ENCODE peak calls at places on chromosomes 5 and 9, in six cellular contexts. C, U, J, N, F and M are unnamed samples.

GRCh38 chr9:22308177-22308576 is 138.4 kb upstream of the DMRTA1 start:
- DNase-seq in J (no peak), C (no peak), F (no peak), U (peak), N (no peak), M (no peak)

GRCh38 chr5:41279040-41279439 is 65.7 kb upstream of the C6 start:
- DNase-seq in F (no peak), U (no peak), N (no peak), J (no peak), C (no peak), M (no peak)

GRCh38 chr9:109652971-109653370 is 127.0 kb upstream of the PALM2AKAP2 start:
- DNase-seq in F (peak), U (no peak), C (no peak), J (no peak), N (peak), M (no peak)

GRCh38 chr9:2241875-2242741 is 227.0 kb downstream of the SMARCA2 start:
- DNase-seq in F (peak), N (peak), J (peak), C (peak), U (no peak), M (peak)

GRCh38 chr5:178150977-178151734 is 2.5 kb downstream of the NHP2 start:
- DNase-seq in J (no peak), F (no peak), C (no peak), N (peak), U (no peak), M (no peak)

GRCh38 chr9:71743217-71743705 is 25.1 kb downstream of the CEMIP2 start:
- DNase-seq in C (no peak), J (no peak), U (no peak), N (no peak), F (no peak), M (no peak)

GRCh38 chr5:44603496-44604272 is 205.1 kb upstream of the MRPS30 start:
- DNase-seq in J (no peak), U (no peak), N (peak), C (no peak), F (no peak), M (no peak)

GRCh38 chr5:53343187-53343586 is 137.2 kb upstream of the FST start:
- DNase-seq in N (no peak), J (no peak), F (peak), U (no peak), C (no peak), M (no peak)